ENCODE peak calls at places on chromosomes 16 and 17, in eight cellular contexts. One of them, this sample, is unnamed.

GRCh38 chr16:29662729-29663019 is 373 bp upstream of the SPN start:
- DNase-seq in HFFc6: no peak
- DNase-seq in HS-5: no peak
- DNase-seq in stimulated activated CD4-positive, alpha-beta T cell treated with anti-CD3 and anti-CD28 coated beads, Interleukin-1b, Interleukin-23, amount 100 ng/mL, for 4 hours: no peak
- DNase-seq in gastrocnemius medialis: no peak
- DNase-seq in GM03348: no peak
- DNase-seq in CD8-positive, alpha-beta T cell: peak
- DNase-seq in amygdala: no peak
- DNase-seq in this sample: no peak

GRCh38 chr17:45241315-45242011 is 19.8 kb downstream of the FMNL1 start:
- DNase-seq in amygdala: peak
- DNase-seq in CD8-positive, alpha-beta T cell: no peak
- DNase-seq in stimulated activated CD4-positive, alpha-beta T cell treated with anti-CD3 and anti-CD28 coated beads, Interleukin-1b, Interleukin-23, amount 100 ng/mL, for 4 hours: no peak
- DNase-seq in gastrocnemius medialis: no peak
- DNase-seq in GM03348: no peak
- DNase-seq in HFFc6: no peak
- DNase-seq in HS-5: no peak
- DNase-seq in this sample: no peak

GRCh38 chr16:8661703-8662102 is 12.7 kb upstream of the ABAT start:
- DNase-seq in stimulated activated CD4-positive, alpha-beta T cell treated with anti-CD3 and anti-CD28 coated beads, Interleukin-1b, Interleukin-23, amount 100 ng/mL, for 4 hours: no peak
- DNase-seq in HS-5: no peak
- DNase-seq in GM03348: no peak
- DNase-seq in gastrocnemius medialis: no peak
- DNase-seq in amygdala: no peak
- DNase-seq in CD8-positive, alpha-beta T cell: no peak
- DNase-seq in HFFc6: no peak
- DNase-seq in this sample: no peak

GRCh38 chr17:50693041-50693682 is 14.6 kb downstream of the ANKRD40 start:
- DNase-seq in gastrocnemius medialis: no peak
- DNase-seq in amygdala: no peak
- DNase-seq in HFFc6: peak
- DNase-seq in CD8-positive, alpha-beta T cell: no peak
- DNase-seq in stimulated activated CD4-positive, alpha-beta T cell treated with anti-CD3 and anti-CD28 coated beads, Interleukin-1b, Interleukin-23, amount 100 ng/mL, for 4 hours: no peak
- DNase-seq in GM03348: peak
- DNase-seq in HS-5: no peak
- DNase-seq in this sample: no peak

GRCh38 chr16:67537636-67538591 is 9.3 kb downstream of the RIPOR1 start:
- DNase-seq in amygdala: no peak
- DNase-seq in gastrocnemius medialis: peak
- DNase-seq in GM03348: peak
- DNase-seq in CD8-positive, alpha-beta T cell: peak
- DNase-seq in stimulated activated CD4-positive, alpha-beta T cell treated with anti-CD3 and anti-CD28 coated beads, Interleukin-1b, Interleukin-23, amount 100 ng/mL, for 4 hours: peak
- DNase-seq in HS-5: no peak
- DNase-seq in HFFc6: no peak
- DNase-seq in this sample: no peak

GRCh38 chr16:1309888-1310831 is 724 bp downstream of the UBE2I start:
- DNase-seq in HS-5: no peak
- DNase-seq in CD8-positive, alpha-beta T cell: peak
- DNase-seq in GM03348: peak
- DNase-seq in HFFc6: peak
- DNase-seq in stimulated activated CD4-positive, alpha-beta T cell treated with anti-CD3 and anti-CD28 coated beads, Interleukin-1b, Interleukin-23, amount 100 ng/mL, for 4 hours: peak
- DNase-seq in gastrocnemius medialis: peak
- DNase-seq in amygdala: no peak
- DNase-seq in this sample: peak

GRCh38 chr16:74608944-74609343 is 2.0 kb upstream of the GLG1 start:
- DNase-seq in amygdala: no peak
- DNase-seq in gastrocnemius medialis: no peak
- DNase-seq in stimulated activated CD4-positive, alpha-beta T cell treated with anti-CD3 and anti-CD28 coated beads, Interleukin-1b, Interleukin-23, amount 100 ng/mL, for 4 hours: no peak
- DNase-seq in CD8-positive, alpha-beta T cell: peak
- DNase-seq in GM03348: no peak
- DNase-seq in HFFc6: no peak
- DNase-seq in HS-5: no peak
- DNase-seq in this sample: peak

GRCh38 chr17:5508855-5509254 is 22.5 kb downstream of the MIS12 start:
- DNase-seq in CD8-positive, alpha-beta T cell: no peak
- DNase-seq in gastrocnemius medialis: no peak
- DNase-seq in GM03348: no peak
- DNase-seq in amygdala: no peak
- DNase-seq in HS-5: no peak
- DNase-seq in stimulated activated CD4-positive, alpha-beta T cell treated with anti-CD3 and anti-CD28 coated beads, Interleukin-1b, Interleukin-23, amount 100 ng/mL, for 4 hours: no peak
- DNase-seq in HFFc6: peak
- DNase-seq in this sample: peak

GRCh38 chr16:67546761-67547422 is 15.4 kb upstream of the CTCF start:
- DNase-seq in amygdala: no peak
- DNase-seq in HS-5: no peak
- DNase-seq in gastrocnemius medialis: no peak
- DNase-seq in GM03348: peak
- DNase-seq in CD8-positive, alpha-beta T cell: peak
- DNase-seq in HFFc6: peak
- DNase-seq in stimulated activated CD4-positive, alpha-beta T cell treated with anti-CD3 and anti-CD28 coated beads, Interleukin-1b, Interleukin-23, amount 100 ng/mL, for 4 hours: peak
- DNase-seq in this sample: peak

GRCh38 chr16:69179255-69180010 is 7.5 kb upstream of the SNTB2 start:
- DNase-seq in GM03348: peak
- DNase-seq in CD8-positive, alpha-beta T cell: no peak
- DNase-seq in HS-5: no peak
- DNase-seq in HFFc6: peak
- DNase-seq in gastrocnemius medialis: peak
- DNase-seq in stimulated activated CD4-positive, alpha-beta T cell treated with anti-CD3 and anti-CD28 coated beads, Interleukin-1b, Interleukin-23, amount 100 ng/mL, for 4 hours: no peak
- DNase-seq in amygdala: no peak
- DNase-seq in this sample: no peak

GRCh38 chr17:50935201-50936124 is 69.3 kb upstream of the TOB1 start:
- DNase-seq in amygdala: peak
- DNase-seq in HFFc6: no peak
- DNase-seq in GM03348: no peak
- DNase-seq in stimulated activated CD4-positive, alpha-beta T cell treated with anti-CD3 and anti-CD28 coated beads, Interleukin-1b, Interleukin-23, amount 100 ng/mL, for 4 hours: no peak
- DNase-seq in gastrocnemius medialis: peak
- DNase-seq in HS-5: no peak
- DNase-seq in CD8-positive, alpha-beta T cell: no peak
- DNase-seq in this sample: no peak

GRCh38 chr16:70712359-70712758 is 26.5 kb upstream of the MTSS2 start:
- DNase-seq in HFFc6: no peak
- DNase-seq in amygdala: no peak
- DNase-seq in GM03348: no peak
- DNase-seq in CD8-positive, alpha-beta T cell: no peak
- DNase-seq in HS-5: no peak
- DNase-seq in stimulated activated CD4-positive, alpha-beta T cell treated with anti-CD3 and anti-CD28 coated beads, Interleukin-1b, Interleukin-23, amount 100 ng/mL, for 4 hours: no peak
- DNase-seq in gastrocnemius medialis: no peak
- DNase-seq in this sample: no peak

GRCh38 chr16:86562356-86562755 is 4.3 kb upstream of the FOXC2 start:
- DNase-seq in CD8-positive, alpha-beta T cell: no peak
- DNase-seq in HFFc6: no peak
- DNase-seq in HS-5: no peak
- DNase-seq in amygdala: no peak
- DNase-seq in gastrocnemius medialis: no peak
- DNase-seq in GM03348: no peak
- DNase-seq in stimulated activated CD4-positive, alpha-beta T cell treated with anti-CD3 and anti-CD28 coated beads, Interleukin-1b, Interleukin-23, amount 100 ng/mL, for 4 hours: no peak
- DNase-seq in this sample: no peak

GRCh38 chr16:24520983-24521382 is 18.4 kb upstream of the RBBP6 start:
- DNase-seq in stimulated activated CD4-positive, alpha-beta T cell treated with anti-CD3 and anti-CD28 coated beads, Interleukin-1b, Interleukin-23, amount 100 ng/mL, for 4 hours: no peak
- DNase-seq in amygdala: no peak
- DNase-seq in GM03348: no peak
- DNase-seq in gastrocnemius medialis: no peak
- DNase-seq in HS-5: no peak
- DNase-seq in CD8-positive, alpha-beta T cell: no peak
- DNase-seq in HFFc6: no peak
- DNase-seq in this sample: no peak

GRCh38 chr16:24847358-24847664 is 1.5 kb downstream of the SLC5A11 start:
- DNase-seq in HFFc6: no peak
- DNase-seq in GM03348: no peak
- DNase-seq in HS-5: no peak
- DNase-seq in gastrocnemius medialis: no peak
- DNase-seq in stimulated activated CD4-positive, alpha-beta T cell treated with anti-CD3 and anti-CD28 coated beads, Interleukin-1b, Interleukin-23, amount 100 ng/mL, for 4 hours: no peak
- DNase-seq in amygdala: no peak
- DNase-seq in CD8-positive, alpha-beta T cell: no peak
- DNase-seq in this sample: no peak

GRCh38 chr17:18327556-18327955 is 12.5 kb downstream of the SMCR8 start:
- DNase-seq in amygdala: no peak
- DNase-seq in GM03348: no peak
- DNase-seq in HFFc6: no peak
- DNase-seq in stimulated activated CD4-positive, alpha-beta T cell treated with anti-CD3 and anti-CD28 coated beads, Interleukin-1b, Interleukin-23, amount 100 ng/mL, for 4 hours: no peak
- DNase-seq in gastrocnemius medialis: no peak
- DNase-seq in HS-5: no peak
- DNase-seq in CD8-positive, alpha-beta T cell: no peak
- DNase-seq in this sample: no peak

GRCh38 chr16:85687651-85688471 is 893 bp downstream of the GINS2 start:
- DNase-seq in stimulated activated CD4-positive, alpha-beta T cell treated with anti-CD3 and anti-CD28 coated beads, Interleukin-1b, Interleukin-23, amount 100 ng/mL, for 4 hours: no peak
- DNase-seq in amygdala: no peak
- DNase-seq in CD8-positive, alpha-beta T cell: no peak
- DNase-seq in HS-5: no peak
- DNase-seq in HFFc6: no peak
- DNase-seq in GM03348: no peak
- DNase-seq in gastrocnemius medialis: no peak
- DNase-seq in this sample: no peak

GRCh38 chr16:27270389-27270788 is 1.8 kb upstream of the NSMCE1 start:
- DNase-seq in CD8-positive, alpha-beta T cell: no peak
- DNase-seq in HS-5: no peak
- DNase-seq in stimulated activated CD4-positive, alpha-beta T cell treated with anti-CD3 and anti-CD28 coated beads, Interleukin-1b, Interleukin-23, amount 100 ng/mL, for 4 hours: no peak
- DNase-seq in gastrocnemius medialis: no peak
- DNase-seq in amygdala: no peak
- DNase-seq in HFFc6: no peak
- DNase-seq in GM03348: no peak
- DNase-seq in this sample: no peak

GRCh38 chr16:57485916-57486857 is at the start of gene DOK4:
- DNase-seq in amygdala: peak
- DNase-seq in CD8-positive, alpha-beta T cell: peak
- DNase-seq in HS-5: no peak
- DNase-seq in GM03348: peak
- DNase-seq in HFFc6: peak
- DNase-seq in gastrocnemius medialis: peak
- DNase-seq in stimulated activated CD4-positive, alpha-beta T cell treated with anti-CD3 and anti-CD28 coated beads, Interleukin-1b, Interleukin-23, amount 100 ng/mL, for 4 hours: peak
- DNase-seq in this sample: peak

GRCh38 chr16:2190659-2191445 is 5.6 kb downstream of the CASKIN1 start:
- DNase-seq in GM03348: no peak
- DNase-seq in stimulated activated CD4-positive, alpha-beta T cell treated with anti-CD3 and anti-CD28 coated beads, Interleukin-1b, Interleukin-23, amount 100 ng/mL, for 4 hours: no peak
- DNase-seq in CD8-positive, alpha-beta T cell: no peak
- DNase-seq in gastrocnemius medialis: no peak
- DNase-seq in HFFc6: no peak
- DNase-seq in amygdala: peak
- DNase-seq in HS-5: no peak
- DNase-seq in this sample: no peak

This sample was measured in brain microvascular endothelial cell.